ENCODE peak calls at places on chromosomes 6 and 20, in six cellular contexts. H is nephron progenitor cell, W is tibial artery, K is AG04450, J is fibroblast of lung, N is cardiac fibroblast. D is an unnamed sample.

GRCh38 chr6:37200085-37200484 is 30.1 kb downstream of the PIM1 start:
- DNase-seq in H (no peak), W (no peak), K (no peak), J (no peak), N (no peak), D (no peak)

GRCh38 chr20:2693286-2693995 is 861 bp downstream of the EBF4 start:
- DNase-seq in H (peak), W (peak), K (no peak), J (peak), N (peak), D (peak)

GRCh38 chr6:165096868-165097267 is 212.5 kb downstream of the C6orf118 start:
- DNase-seq in H (no peak), W (no peak), K (no peak), J (peak), N (peak), D (no peak)

GRCh38 chr6:71011861-71012260 is 55.0 kb upstream of the B3GAT2 start:
- DNase-seq in H (no peak), W (no peak), K (no peak), J (no peak), N (no peak), D (no peak)

GRCh38 chr6:137968901-137969300 is 101.8 kb downstream of the TNFAIP3 start:
- DNase-seq in H (no peak), W (no peak), K (no peak), J (peak), N (peak), D (no peak)

GRCh38 chr20:37154684-37155298 is 24.3 kb upstream of the RPN2 start:
- DNase-seq in H (no peak), W (no peak), K (no peak), J (no peak), N (no peak), D (no peak)

GRCh38 chr20:19317240-19318069 is 105.0 kb downstream of the SLC24A3 start:
- DNase-seq in H (no peak), W (no peak), K (no peak), J (no peak), N (no peak), D (no peak)

GRCh38 chr6:75374913-75375530 is 90.4 kb upstream of the TMEM30A start:
- DNase-seq in H (peak), W (no peak), K (no peak), J (no peak), N (no peak), D (no peak)

GRCh38 chr20:36415475-36416002 is 109.4 kb downstream of the DLGAP4 start:
- DNase-seq in H (no peak), W (no peak), K (no peak), J (no peak), N (no peak), D (no peak)

GRCh38 chr6:14925627-14926026 is 320.2 kb upstream of the JARID2 start:
- DNase-seq in H (no peak), W (no peak), K (peak), J (peak), N (peak), D (no peak)

GRCh38 chr20:39195495-39196129 is 233.5 kb downstream of the DHX35 start:
- DNase-seq in H (peak), W (no peak), K (no peak), J (no peak), N (no peak), D (no peak)

GRCh38 chr6:31053873-31054272 is 43.6 kb downstream of the MUC22 start:
- DNase-seq in H (peak), W (no peak), K (no peak), J (no peak), N (no peak), D (peak)

GRCh38 chr6:31060162-31060561 is 49.9 kb downstream of the MUC22 start:
- DNase-seq in H (no peak), W (no peak), K (no peak), J (no peak), N (no peak), D (no peak)

GRCh38 chr6:31055401-31055800 is 45.1 kb downstream of the MUC22 start:
- DNase-seq in H (no peak), W (no peak), K (no peak), J (peak), N (no peak), D (no peak)

GRCh38 chr6:31057426-31058003 is 47.2 kb downstream of the MUC22 start:
- DNase-seq in H (no peak), W (no peak), K (no peak), J (peak), N (peak), D (no peak)

DNA sequence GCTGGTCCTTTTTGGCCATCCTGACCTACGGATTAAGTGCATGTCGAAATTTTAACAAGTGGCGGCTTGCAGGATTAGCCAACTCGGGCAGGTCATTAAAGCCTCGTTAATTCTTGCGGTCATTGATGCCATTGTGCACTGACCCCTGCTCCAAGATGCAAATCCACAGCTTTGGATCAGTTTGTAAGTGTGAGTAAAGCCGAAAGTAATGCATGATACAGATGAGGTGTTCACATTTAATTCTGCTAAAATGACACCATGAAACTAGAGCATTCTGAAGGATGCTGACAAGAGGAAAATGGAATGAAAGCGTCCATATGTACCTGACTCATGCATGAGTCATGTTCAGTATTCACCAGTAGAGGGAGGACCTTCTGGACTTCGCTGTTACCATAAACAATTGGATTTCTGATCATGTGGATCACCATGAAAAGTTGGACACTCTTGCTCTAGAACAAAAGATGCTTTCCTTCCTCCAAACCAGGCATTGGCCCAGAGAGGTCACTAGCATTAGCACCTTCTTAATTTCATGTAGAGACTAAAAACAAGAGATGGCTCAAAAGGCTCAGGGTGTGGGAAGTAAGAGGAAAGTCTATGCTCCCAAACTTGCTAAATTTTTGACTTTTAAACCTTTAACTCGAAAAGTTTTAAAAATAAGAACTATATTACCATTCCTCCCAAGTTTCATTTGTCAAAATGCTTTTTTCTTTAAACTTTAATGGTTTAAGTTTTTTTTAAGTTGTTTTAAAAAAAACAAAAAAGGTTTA is 48.0 kb downstream of the MUC22 start:
- DNase-seq in H (no peak), W (no peak), K (peak), J (peak), N (peak), D (no peak)
- TF ChIP-seq CTCF in H (peak), W (no peak), K (peak), J (peak), N (peak), D (peak)

GRCh38 chr6:26568601-26569432 is 27.9 kb upstream of the ABT1 start:
- DNase-seq in H (peak), W (peak), K (peak), J (peak), N (peak), D (peak)
- TF ChIP-seq CTCF in H (no peak), W (no peak), K (peak), J (peak), N (peak), D (no peak)

GRCh38 chr20:31790401-31790800 is 28.8 kb upstream of the MYLK2 start:
- DNase-seq in H (no peak), W (no peak), K (no peak), J (peak), N (peak), D (no peak)

GRCh38 chr20:31785089-31785488 is 34.1 kb upstream of the MYLK2 start:
- DNase-seq in H (no peak), W (no peak), K (no peak), J (no peak), N (peak), D (no peak)

GRCh38 chr20:31788578-31788977 is 30.6 kb upstream of the MYLK2 start:
- DNase-seq in H (no peak), W (no peak), K (no peak), J (no peak), N (peak), D (no peak)
- TF ChIP-seq CTCF in H (no peak), W (no peak), K (peak), J (peak), N (peak), D (no peak)

GRCh38 chr6:166386111-166386510 is 3.4 kb upstream of the MPC1 start:
- DNase-seq in H (no peak), W (no peak), K (no peak), J (no peak), N (no peak), D (no peak)

GRCh38 chr6:166381733-166382499 is 824 bp downstream of the MPC1 start:
- DNase-seq in H (peak), W (peak), K (no peak), J (peak), N (peak), D (peak)

GRCh38 chr6:166381381-166381732 is 1.4 kb downstream of the MPC1 start:
- DNase-seq in H (no peak), W (no peak), K (no peak), J (no peak), N (no peak), D (no peak)

GRCh38 chr6:166382500-166382932 is 224 bp downstream of the MPC1 start:
- DNase-seq in H (no peak), W (no peak), K (no peak), J (no peak), N (no peak), D (no peak)

GRCh38 chr6:166382933-166383816 is at the start of gene MPC1:
- DNase-seq in H (peak), W (peak), K (peak), J (peak), N (peak), D (peak)
- TF ChIP-seq CTCF in H (no peak), W (no peak), K (no peak), J (no peak), N (no peak), D (no peak)

DNA sequence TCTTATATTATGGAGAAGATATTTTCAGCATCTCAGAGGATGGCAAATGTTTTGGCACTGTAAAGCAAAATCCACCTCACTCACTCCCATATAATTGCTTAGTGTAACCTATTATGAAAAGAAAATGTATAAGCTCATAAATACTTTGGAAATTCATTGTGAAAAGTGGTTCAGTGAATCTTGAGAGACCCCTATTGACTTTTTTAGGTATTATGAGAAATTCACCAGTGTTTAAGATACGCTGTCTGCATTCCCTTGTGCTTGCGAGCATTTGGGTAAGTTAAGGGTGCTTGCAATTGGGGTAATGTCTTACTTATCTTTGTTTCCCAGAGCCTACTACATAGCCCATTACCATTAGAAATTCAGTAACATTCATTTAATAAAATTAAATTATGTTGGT is 66.3 kb upstream of the BMP5 start:
- DNase-seq in H (no peak), W (no peak), K (no peak), J (no peak), N (peak), D (no peak)
- TF ChIP-seq CTCF in H (no peak), W (no peak), K (peak), J (peak), N (no peak), D (no peak)

DNA sequence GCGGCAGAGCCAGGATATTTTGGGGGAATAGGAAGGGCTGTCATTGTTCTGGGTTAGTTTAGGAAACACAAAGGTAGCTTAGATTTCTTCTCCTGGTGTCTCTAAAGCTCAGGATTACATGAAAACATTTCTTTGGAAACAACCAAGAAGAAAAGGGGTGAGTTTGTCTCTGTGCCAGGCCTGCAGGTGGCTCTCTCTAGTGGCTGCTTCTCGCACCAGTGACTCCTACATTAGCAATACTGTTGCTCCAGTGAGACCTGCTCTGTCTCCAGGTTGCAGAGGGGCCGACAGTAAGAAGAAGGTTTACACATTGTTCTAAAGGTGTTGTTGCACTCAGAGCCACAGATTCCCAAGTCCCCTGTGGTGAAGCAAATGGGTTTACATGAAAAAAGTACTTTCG is 104.6 kb upstream of the GLP1R start:
- DNase-seq in H (no peak), W (no peak), K (no peak), J (no peak), N (no peak), D (no peak)
- TF ChIP-seq CTCF in H (peak), W (no peak), K (no peak), J (no peak), N (no peak), D (no peak)

GRCh38 chr6:30493643-30494250 is 4.4 kb downstream of the HLA-E start:
- DNase-seq in H (peak), W (no peak), K (no peak), J (no peak), N (no peak), D (no peak)

GRCh38 chr6:30495993-30496392 is 6.7 kb downstream of the HLA-E start:
- DNase-seq in H (no peak), W (no peak), K (no peak), J (no peak), N (no peak), D (no peak)

GRCh38 chr6:30497714-30498113 is 8.4 kb downstream of the HLA-E start:
- DNase-seq in H (no peak), W (no peak), K (no peak), J (no peak), N (no peak), D (no peak)

GRCh38 chr6:30491963-30492616 is 2.8 kb downstream of the HLA-E start:
- DNase-seq in H (no peak), W (no peak), K (no peak), J (no peak), N (no peak), D (no peak)

GRCh38 chr6:30494275-30494990 is 5.1 kb downstream of the HLA-E start:
- DNase-seq in H (no peak), W (no peak), K (no peak), J (no peak), N (no peak), D (no peak)
- TF ChIP-seq CTCF in H (no peak), W (no peak), K (no peak), J (no peak), N (no peak), D (no peak)

GRCh38 chr6:157323924-157324276 is 581 bp upstream of the TMEM242 start:
- DNase-seq in H (peak), W (peak), K (peak), J (peak), N (peak), D (peak)
- TF ChIP-seq CTCF in H (no peak), W (no peak), K (no peak), J (peak), N (no peak), D (no peak)